ENCODE peak calls at places on chromosome 3, in four cellular contexts. One of them, this sample, is unnamed.

GRCh38 chr3:107943860-107944543 is 146.8 kb downstream of the CD47 start:
- DNase-seq in K562: no peak
- DNase-seq in HepG2: no peak
- DNase-seq in H1: no peak
- DNase-seq in this sample: no peak

GRCh38 chr3:120181632-120182031 is 87.4 kb upstream of the GSK3B start:
- DNase-seq in K562: no peak
- DNase-seq in HepG2: no peak
- DNase-seq in H1: peak
- DNase-seq in this sample: no peak

GRCh38 chr3:143120716-143121239 is 1.2 kb downstream of the CHST2 start:
- DNase-seq in K562: peak
- DNase-seq in HepG2: no peak
- DNase-seq in H1: peak
- DNase-seq in this sample: peak

GRCh38 chr3:53318522-53318921 is 28.8 kb downstream of the DCP1A start:
- DNase-seq in K562: no peak
- DNase-seq in HepG2: no peak
- DNase-seq in H1: no peak
- DNase-seq in this sample: no peak

GRCh38 chr3:58143417-58144055 is 67.2 kb downstream of the DNASE1L3 start:
- DNase-seq in K562: no peak
- DNase-seq in HepG2: peak
- DNase-seq in H1: no peak
- DNase-seq in this sample: no peak

GRCh38 chr3:73542127-73542526 is 82.6 kb downstream of the PDZRN3 start:
- DNase-seq in K562: no peak
- DNase-seq in HepG2: no peak
- DNase-seq in H1: no peak
- DNase-seq in this sample: no peak

GRCh38 chr3:78004578-78004977 is 964.7 kb downstream of the ROBO2 start:
- DNase-seq in K562: no peak
- DNase-seq in HepG2: no peak
- DNase-seq in H1: no peak
- DNase-seq in this sample: no peak

GRCh38 chr3:194325424-194326165 is 25.5 kb downstream of the CPN2 start:
- DNase-seq in K562: no peak
- DNase-seq in HepG2: no peak
- DNase-seq in H1: no peak
- DNase-seq in this sample: no peak

GRCh38 chr3:97961276-97961623 is 11.0 kb downstream of the RIOX2 start:
- DNase-seq in K562: no peak
- DNase-seq in HepG2: no peak
- DNase-seq in H1: no peak
- DNase-seq in this sample: no peak

GRCh38 chr3:14989943-14990753 is 42.8 kb downstream of the NR2C2 start:
- DNase-seq in K562: no peak
- DNase-seq in HepG2: peak
- DNase-seq in H1: no peak
- DNase-seq in this sample: peak

GRCh38 chr3:5122741-5123706 is 932 bp downstream of the ARL8B start:
- DNase-seq in K562: no peak
- DNase-seq in HepG2: peak
- DNase-seq in H1: peak
- DNase-seq in this sample: peak

GRCh38 chr3:53503185-53503584 is 8.8 kb downstream of the CACNA1D start:
- DNase-seq in K562: no peak
- DNase-seq in HepG2: no peak
- DNase-seq in H1: no peak
- DNase-seq in this sample: no peak

GRCh38 chr3:14467723-14468620 is 65.6 kb downstream of the SLC6A6 start:
- DNase-seq in K562: peak
- DNase-seq in HepG2: peak
- DNase-seq in H1: peak
- DNase-seq in this sample: peak

GRCh38 chr3:28973621-28974020 is 307.2 kb upstream of the RBMS3 start:
- DNase-seq in K562: no peak
- DNase-seq in HepG2: no peak
- DNase-seq in H1: no peak
- DNase-seq in this sample: no peak

GRCh38 chr3:140956058-140956835 is 14.6 kb downstream of the SLC25A36 start:
- DNase-seq in K562: no peak
- DNase-seq in HepG2: no peak
- DNase-seq in H1: no peak
- DNase-seq in this sample: no peak

GRCh38 chr3:62950227-62950626 is 75.0 kb upstream of the CADPS start:
- DNase-seq in K562: no peak
- DNase-seq in HepG2: no peak
- DNase-seq in H1: no peak
- DNase-seq in this sample: no peak

GRCh38 chr3:186354100-186354499 is 7.9 kb downstream of the DGKG start:
- DNase-seq in K562: no peak
- DNase-seq in HepG2: peak
- DNase-seq in H1: peak
- DNase-seq in this sample: no peak

GRCh38 chr3:14876942-14877341 is 58.2 kb downstream of the FGD5 start:
- DNase-seq in K562: no peak
- DNase-seq in HepG2: no peak
- DNase-seq in H1: no peak
- DNase-seq in this sample: peak

GRCh38 chr3:178392553-178392952 is 143.7 kb upstream of the KCNMB2 start:
- DNase-seq in K562: no peak
- DNase-seq in HepG2: no peak
- DNase-seq in H1: no peak
- DNase-seq in this sample: no peak

GRCh38 chr3:65963787-65964707 is 74.7 kb downstream of the MAGI1 start:
- DNase-seq in K562: no peak
- DNase-seq in HepG2: peak
- DNase-seq in H1: no peak
- DNase-seq in this sample: peak

GRCh38 chr3:32708672-32709283 is 23.8 kb downstream of the CNOT10 start:
- DNase-seq in K562: peak
- DNase-seq in HepG2: no peak
- DNase-seq in H1: no peak
- DNase-seq in this sample: no peak

GRCh38 chr3:42077785-42078184 is 13.4 kb upstream of the TRAK1 start:
- DNase-seq in K562: no peak
- DNase-seq in HepG2: no peak
- DNase-seq in H1: no peak
- DNase-seq in this sample: no peak

GRCh38 chr3:123871946-123872345 is 12.2 kb downstream of the MYLK start:
- DNase-seq in K562: no peak
- DNase-seq in HepG2: no peak
- DNase-seq in H1: no peak
- DNase-seq in this sample: no peak

GRCh38 chr3:49013738-49014660 is 4.4 kb downstream of the DALRD3 start:
- DNase-seq in K562: no peak
- DNase-seq in HepG2: peak
- DNase-seq in H1: peak
- DNase-seq in this sample: peak

GRCh38 chr3:171261487-171261886 is 198.7 kb downstream of the TNIK start:
- DNase-seq in K562: no peak
- DNase-seq in HepG2: no peak
- DNase-seq in H1: no peak
- DNase-seq in this sample: peak

GRCh38 chr3:63918321-63918720 is 6.1 kb upstream of the SCAANT1 start:
- DNase-seq in K562: no peak
- DNase-seq in HepG2: no peak
- DNase-seq in H1: no peak
- DNase-seq in this sample: no peak

GRCh38 chr3:114569186-114569585 is 275.4 kb downstream of the TIGIT start:
- DNase-seq in K562: no peak
- DNase-seq in HepG2: no peak
- DNase-seq in H1: no peak
- DNase-seq in this sample: no peak

GRCh38 chr3:157240413-157240812 is 80.5 kb upstream of the CCNL1 start:
- DNase-seq in K562: no peak
- DNase-seq in HepG2: no peak
- DNase-seq in H1: no peak
- DNase-seq in this sample: no peak

GRCh38 chr3:6799264-6799915 is 61.5 kb upstream of the GRM7 start:
- DNase-seq in K562: peak
- DNase-seq in HepG2: peak
- DNase-seq in H1: peak
- DNase-seq in this sample: peak

GRCh38 chr3:140859592-140860336 is 81.9 kb upstream of the SLC25A36 start:
- DNase-seq in K562: no peak
- DNase-seq in HepG2: no peak
- DNase-seq in H1: no peak
- DNase-seq in this sample: no peak

GRCh38 chr3:191141728-191142127 is 57.3 kb upstream of the OSTN start:
- DNase-seq in K562: no peak
- DNase-seq in HepG2: no peak
- DNase-seq in H1: no peak
- DNase-seq in this sample: peak
- TF ChIP-seq PHF8 in K562: no peak
- TF ChIP-seq PHF8 in HepG2: no peak
- TF ChIP-seq PHF8 in H1: no peak
- TF ChIP-seq PHF8 in this sample: no peak

DNA sequence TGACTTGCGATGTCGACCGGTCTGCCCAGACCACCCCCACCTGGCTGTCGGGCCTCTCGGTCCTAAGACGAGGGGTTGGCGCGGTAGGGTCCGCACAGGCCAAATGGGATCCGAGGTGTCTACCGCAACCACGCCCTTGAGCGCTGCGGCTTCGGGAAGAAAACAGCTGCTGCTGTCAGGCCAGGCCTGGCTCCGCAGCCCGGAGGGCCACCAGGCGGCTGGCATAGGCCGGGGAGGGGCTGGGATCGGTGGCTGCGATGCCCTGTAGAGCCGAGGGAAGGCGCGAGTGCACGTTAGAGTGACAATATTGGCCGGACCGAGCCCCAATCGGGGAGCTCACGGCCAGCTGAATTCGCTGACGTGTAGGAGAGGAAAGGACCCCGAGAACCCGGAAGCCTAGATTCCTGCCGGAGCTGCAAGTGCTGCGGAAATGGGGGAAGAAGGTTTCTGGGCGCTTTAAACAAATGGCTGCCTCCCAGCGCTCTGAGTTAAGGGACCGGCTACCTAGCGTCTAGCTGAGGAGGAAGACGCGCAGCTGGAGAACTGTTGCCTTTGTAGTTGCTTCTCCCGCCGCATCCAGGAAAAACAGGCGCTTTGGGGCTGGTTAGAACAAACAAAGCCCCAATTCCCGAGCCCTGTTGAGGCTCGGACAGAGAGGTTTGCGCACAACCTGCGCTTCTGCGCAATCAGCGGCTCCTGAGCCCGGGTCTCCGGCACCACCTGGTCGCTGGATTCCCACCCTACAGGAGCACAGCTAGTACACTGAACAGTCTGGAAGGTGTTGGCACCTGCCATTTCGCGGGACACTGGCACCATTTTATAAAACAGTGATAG is 14.0 kb downstream of the ZIC4 start:
- DNase-seq in K562: no peak
- DNase-seq in HepG2: no peak
- DNase-seq in H1: peak
- DNase-seq in this sample: no peak
- TF ChIP-seq PHF8 in K562: no peak
- TF ChIP-seq PHF8 in HepG2: no peak
- TF ChIP-seq PHF8 in H1: no peak
- TF ChIP-seq PHF8 in this sample: no peak

GRCh38 chr3:101454629-101455028 is 58.4 kb downstream of the SENP7 start:
- DNase-seq in K562: no peak
- DNase-seq in HepG2: no peak
- DNase-seq in H1: no peak
- DNase-seq in this sample: no peak
- TF ChIP-seq PHF8 in K562: no peak
- TF ChIP-seq PHF8 in HepG2: no peak
- TF ChIP-seq PHF8 in H1: no peak
- TF ChIP-seq PHF8 in this sample: no peak

GRCh38 chr3:99971761-99972160 is 142.5 kb downstream of the FILIP1L start:
- DNase-seq in K562: no peak
- DNase-seq in HepG2: no peak
- DNase-seq in H1: no peak
- DNase-seq in this sample: no peak

GRCh38 chr3:99969133-99969532 is 145.2 kb downstream of the FILIP1L start:
- DNase-seq in K562: no peak
- DNase-seq in HepG2: no peak
- DNase-seq in H1: no peak
- DNase-seq in this sample: no peak

GRCh38 chr3:99974989-99975388 is 139.3 kb downstream of the FILIP1L start:
- DNase-seq in K562: no peak
- DNase-seq in HepG2: no peak
- DNase-seq in H1: no peak
- DNase-seq in this sample: no peak

GRCh38 chr3:99970198-99970597 is 144.1 kb downstream of the FILIP1L start:
- DNase-seq in K562: no peak
- DNase-seq in HepG2: no peak
- DNase-seq in H1: no peak
- DNase-seq in this sample: no peak

DNA sequence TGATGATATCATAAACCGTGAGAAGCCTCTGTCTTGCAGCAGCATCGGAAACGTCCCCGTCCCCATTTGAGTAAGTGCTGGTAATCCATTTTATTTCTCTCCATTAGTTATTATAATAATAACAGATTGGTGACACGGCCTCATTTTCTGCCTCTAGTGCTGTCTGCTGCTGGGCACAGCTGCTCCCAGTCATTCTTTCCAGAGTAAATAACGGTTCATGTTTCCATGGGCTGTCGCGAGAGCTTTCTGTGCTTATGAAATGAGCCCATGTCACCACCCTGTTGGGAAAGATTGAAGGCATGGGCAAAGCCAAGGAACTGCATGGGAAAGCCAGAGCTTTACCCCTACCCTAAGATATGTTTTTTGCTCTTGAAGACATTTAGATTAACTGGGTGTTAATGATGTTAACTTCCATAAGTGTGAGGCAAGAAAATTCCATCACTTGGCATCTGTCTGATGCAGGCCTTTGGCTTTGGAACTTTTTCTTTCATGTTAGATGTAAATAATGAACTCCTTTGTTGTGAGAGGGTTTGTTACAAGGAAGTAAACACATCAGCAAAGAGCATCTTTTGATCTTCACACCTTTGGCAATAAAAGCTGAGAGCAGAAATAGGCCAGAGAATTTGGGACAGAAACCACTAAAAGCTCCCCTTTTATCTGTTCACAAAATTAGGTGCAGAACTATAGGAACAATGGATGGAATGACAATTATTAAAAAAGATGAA is 141.8 kb downstream of the FILIP1L start:
- DNase-seq in K562: no peak
- DNase-seq in HepG2: no peak
- DNase-seq in H1: no peak
- DNase-seq in this sample: no peak
- TF ChIP-seq PHF8 in K562: no peak
- TF ChIP-seq PHF8 in HepG2: no peak
- TF ChIP-seq PHF8 in H1: no peak
- TF ChIP-seq PHF8 in this sample: no peak

This sample was measured in A549.